ENCODE peak calls at places on chromosomes 7 and 10, in seven cellular contexts. One of them, this sample, is unnamed.

GRCh38 chr7:103636153-103636552 is 190.1 kb upstream of the SLC26A5 start:
- DNase-seq in stimulated activated CD4-positive, alpha-beta T cell treated with anti-CD3 and anti-CD28 coated beads, TNF-alpha, amount 100 ng/mL, for 24 hours: no peak
- DNase-seq in activated T-cell treated with anti-CD3 and anti-CD28 coated beads for 1 hour: no peak
- DNase-seq in MM.1S: no peak
- DNase-seq in midbrain: no peak
- DNase-seq in left ventricle myocardium superior: no peak
- DNase-seq in NCI-H2081 treated with DMSO at 0.1 percent for 48 hours: no peak
- DNase-seq in this sample: no peak

GRCh38 chr7:115229401-115230083 is 307.6 kb downstream of the MDFIC start:
- DNase-seq in stimulated activated CD4-positive, alpha-beta T cell treated with anti-CD3 and anti-CD28 coated beads, TNF-alpha, amount 100 ng/mL, for 24 hours: no peak
- DNase-seq in activated T-cell treated with anti-CD3 and anti-CD28 coated beads for 1 hour: no peak
- DNase-seq in MM.1S: peak; percentile 79
- DNase-seq in midbrain: no peak
- DNase-seq in left ventricle myocardium superior: no peak
- DNase-seq in NCI-H2081 treated with DMSO at 0.1 percent for 48 hours: no peak
- DNase-seq in this sample: no peak

GRCh38 chr7:84251183-84251845 is 56.7 kb upstream of the SEMA3A start:
- DNase-seq in stimulated activated CD4-positive, alpha-beta T cell treated with anti-CD3 and anti-CD28 coated beads, TNF-alpha, amount 100 ng/mL, for 24 hours: no peak
- DNase-seq in activated T-cell treated with anti-CD3 and anti-CD28 coated beads for 1 hour: no peak
- DNase-seq in MM.1S: no peak
- DNase-seq in midbrain: no peak
- DNase-seq in left ventricle myocardium superior: no peak
- DNase-seq in NCI-H2081 treated with DMSO at 0.1 percent for 48 hours: no peak
- DNase-seq in this sample: no peak

GRCh38 chr7:149109969-149110368 is 16.2 kb downstream of the ZNF425 start:
- DNase-seq in stimulated activated CD4-positive, alpha-beta T cell treated with anti-CD3 and anti-CD28 coated beads, TNF-alpha, amount 100 ng/mL, for 24 hours: no peak
- DNase-seq in activated T-cell treated with anti-CD3 and anti-CD28 coated beads for 1 hour: no peak
- DNase-seq in MM.1S: no peak
- DNase-seq in midbrain: no peak
- DNase-seq in left ventricle myocardium superior: no peak
- DNase-seq in NCI-H2081 treated with DMSO at 0.1 percent for 48 hours: no peak
- DNase-seq in this sample: no peak

GRCh38 chr7:65509368-65510186 is 135.9 kb downstream of the ZNF92 start:
- DNase-seq in stimulated activated CD4-positive, alpha-beta T cell treated with anti-CD3 and anti-CD28 coated beads, TNF-alpha, amount 100 ng/mL, for 24 hours: no peak
- DNase-seq in activated T-cell treated with anti-CD3 and anti-CD28 coated beads for 1 hour: no peak
- DNase-seq in MM.1S: peak; percentile 22
- DNase-seq in midbrain: no peak
- DNase-seq in left ventricle myocardium superior: peak; percentile 18
- DNase-seq in NCI-H2081 treated with DMSO at 0.1 percent for 48 hours: no peak
- DNase-seq in this sample: no peak

GRCh38 chr7:16695621-16696237 is 49.7 kb downstream of the BZW2 start:
- DNase-seq in stimulated activated CD4-positive, alpha-beta T cell treated with anti-CD3 and anti-CD28 coated beads, TNF-alpha, amount 100 ng/mL, for 24 hours: no peak
- DNase-seq in activated T-cell treated with anti-CD3 and anti-CD28 coated beads for 1 hour: no peak
- DNase-seq in MM.1S: peak; percentile 30
- DNase-seq in midbrain: peak; percentile 24
- DNase-seq in left ventricle myocardium superior: no peak
- DNase-seq in NCI-H2081 treated with DMSO at 0.1 percent for 48 hours: no peak
- DNase-seq in this sample: peak; percentile 19

GRCh38 chr10:117536862-117537435 is 5.6 kb upstream of the EMX2 start:
- DNase-seq in stimulated activated CD4-positive, alpha-beta T cell treated with anti-CD3 and anti-CD28 coated beads, TNF-alpha, amount 100 ng/mL, for 24 hours: no peak
- DNase-seq in activated T-cell treated with anti-CD3 and anti-CD28 coated beads for 1 hour: no peak
- DNase-seq in MM.1S: no peak
- DNase-seq in midbrain: no peak
- DNase-seq in left ventricle myocardium superior: no peak
- DNase-seq in NCI-H2081 treated with DMSO at 0.1 percent for 48 hours: no peak
- DNase-seq in this sample: no peak

GRCh38 chr10:84317174-84317573 is 11.2 kb upstream of the CCSER2 start:
- DNase-seq in stimulated activated CD4-positive, alpha-beta T cell treated with anti-CD3 and anti-CD28 coated beads, TNF-alpha, amount 100 ng/mL, for 24 hours: no peak
- DNase-seq in activated T-cell treated with anti-CD3 and anti-CD28 coated beads for 1 hour: no peak
- DNase-seq in MM.1S: peak; percentile 11
- DNase-seq in midbrain: peak; percentile 28
- DNase-seq in left ventricle myocardium superior: no peak
- DNase-seq in NCI-H2081 treated with DMSO at 0.1 percent for 48 hours: no peak
- DNase-seq in this sample: no peak

GRCh38 chr7:155506854-155507337 is 39.5 kb downstream of the CNPY1 start:
- DNase-seq in stimulated activated CD4-positive, alpha-beta T cell treated with anti-CD3 and anti-CD28 coated beads, TNF-alpha, amount 100 ng/mL, for 24 hours: no peak
- DNase-seq in activated T-cell treated with anti-CD3 and anti-CD28 coated beads for 1 hour: no peak
- DNase-seq in MM.1S: no peak
- DNase-seq in midbrain: no peak
- DNase-seq in left ventricle myocardium superior: no peak
- DNase-seq in NCI-H2081 treated with DMSO at 0.1 percent for 48 hours: no peak
- DNase-seq in this sample: peak; percentile 59

GRCh38 chr10:64334084-64334483 is 812.9 kb downstream of the REEP3 start:
- DNase-seq in stimulated activated CD4-positive, alpha-beta T cell treated with anti-CD3 and anti-CD28 coated beads, TNF-alpha, amount 100 ng/mL, for 24 hours: no peak
- DNase-seq in activated T-cell treated with anti-CD3 and anti-CD28 coated beads for 1 hour: no peak
- DNase-seq in MM.1S: no peak
- DNase-seq in midbrain: no peak
- DNase-seq in left ventricle myocardium superior: no peak
- DNase-seq in NCI-H2081 treated with DMSO at 0.1 percent for 48 hours: no peak
- DNase-seq in this sample: no peak

GRCh38 chr7:150337179-150337578 is 4.2 kb downstream of the RARRES2 start:
- DNase-seq in stimulated activated CD4-positive, alpha-beta T cell treated with anti-CD3 and anti-CD28 coated beads, TNF-alpha, amount 100 ng/mL, for 24 hours: no peak
- DNase-seq in activated T-cell treated with anti-CD3 and anti-CD28 coated beads for 1 hour: no peak
- DNase-seq in MM.1S: no peak
- DNase-seq in midbrain: no peak
- DNase-seq in left ventricle myocardium superior: no peak
- DNase-seq in NCI-H2081 treated with DMSO at 0.1 percent for 48 hours: no peak
- DNase-seq in this sample: no peak

GRCh38 chr7:159046300-159046699 is 98.4 kb downstream of the VIPR2 start:
- DNase-seq in stimulated activated CD4-positive, alpha-beta T cell treated with anti-CD3 and anti-CD28 coated beads, TNF-alpha, amount 100 ng/mL, for 24 hours: no peak
- DNase-seq in activated T-cell treated with anti-CD3 and anti-CD28 coated beads for 1 hour: no peak
- DNase-seq in MM.1S: no peak
- DNase-seq in midbrain: no peak
- DNase-seq in left ventricle myocardium superior: no peak
- DNase-seq in NCI-H2081 treated with DMSO at 0.1 percent for 48 hours: no peak
- DNase-seq in this sample: no peak